ENCODE peak calls at places on chromosome 12, in four cellular contexts. R is WTC11, I is K562, T is HepG2. B is an unnamed sample.

GRCh38 chr12:13079440-13079906 is 24.0 kb downstream of the GSG1 start:
- DNase-seq in R (no peak), I (no peak), T (peak), B (no peak)

GRCh38 chr12:53973093-53974042 is at the start of gene HOXC11:
- DNase-seq in R (peak), I (no peak), T (no peak), B (no peak)

GRCh38 chr12:89969098-89969497 is 260.5 kb upstream of the ATP2B1 start:
- DNase-seq in R (no peak), I (no peak), T (no peak), B (no peak)

GRCh38 chr12:23204933-23205778 is 580.2 kb downstream of the ETNK1 start:
- DNase-seq in R (no peak), I (peak), T (peak), B (peak)

GRCh38 chr12:120711411-120711810 is 1.2 kb downstream of the UNC119B start:
- DNase-seq in R (no peak), I (no peak), T (no peak), B (no peak)

GRCh38 chr12:20486233-20486632 is 117.9 kb downstream of the PDE3A start:
- DNase-seq in R (no peak), I (no peak), T (no peak), B (no peak)

GRCh38 chr12:88063375-88063774 is 34.2 kb upstream of the C12orf50 start:
- DNase-seq in R (no peak), I (no peak), T (no peak), B (no peak)

GRCh38 chr12:105104762-105105161 is 2.8 kb upstream of the WASHC4 start:
- DNase-seq in R (no peak), I (no peak), T (no peak), B (no peak)

GRCh38 chr12:55820679-55821078 is 2.8 kb downstream of the ORMDL2 start:
- DNase-seq in R (no peak), I (peak), T (peak), B (no peak)

GRCh38 chr12:10392394-10392930 is 2.6 kb upstream of the KLRK1 start:
- DNase-seq in R (no peak), I (peak), T (no peak), B (peak)

GRCh38 chr12:43662736-43663135 is 95.9 kb downstream of the PUS7L start:
- DNase-seq in R (no peak), I (no peak), T (no peak), B (no peak)

GRCh38 chr12:71664411-71665108 is 459 bp downstream of the THAP2 start:
- DNase-seq in R (no peak), I (no peak), T (no peak), B (no peak)

GRCh38 chr12:40099423-40099853 is 6.4 kb downstream of the SLC2A13 start:
- DNase-seq in R (no peak), I (peak), T (peak), B (no peak)

GRCh38 chr12:122090759-122091535 is 12.4 kb downstream of the MLXIP start:
- DNase-seq in R (no peak), I (no peak), T (no peak), B (no peak)

GRCh38 chr12:49809369-49810158 is 18.6 kb downstream of the NCKAP5L start:
- DNase-seq in R (no peak), I (no peak), T (no peak), B (no peak)

GRCh38 chr12:67449591-67450052 is 180.5 kb downstream of the CAND1 start:
- DNase-seq in R (no peak), I (no peak), T (no peak), B (no peak)

GRCh38 chr12:12718853-12719252 is 1.7 kb downstream of the CDKN1B start:
- DNase-seq in R (no peak), I (no peak), T (no peak), B (no peak)

GRCh38 chr12:69511469-69511868 is 41.3 kb downstream of the FRS2 start:
- DNase-seq in R (no peak), I (no peak), T (no peak), B (no peak)

GRCh38 chr12:93766371-93766770 is 89.2 kb downstream of the CRADD start:
- DNase-seq in R (no peak), I (no peak), T (no peak), B (no peak)

GRCh38 chr12:76270657-76271358 is 77.4 kb downstream of the BBS10 start:
- DNase-seq in R (no peak), I (no peak), T (no peak), B (no peak)

GRCh38 chr12:11797317-11797913 is 147.9 kb downstream of the ETV6 start:
- DNase-seq in R (no peak), I (no peak), T (peak), B (no peak)

GRCh38 chr12:61894168-61894567 is 366.0 kb upstream of the USP15 start:
- DNase-seq in R (no peak), I (no peak), T (no peak), B (no peak)

GRCh38 chr12:60209521-60209920 is 613.7 kb downstream of the SLC16A7 start:
- DNase-seq in R (no peak), I (peak), T (no peak), B (no peak)
- TF ChIP-seq ELF4 in R (no peak), I (no peak), T (no peak), B (no peak)

GRCh38 chr12:14219156-14219555 is 146.3 kb upstream of the ATF7IP start:
- DNase-seq in R (no peak), I (no peak), T (no peak), B (no peak)

GRCh38 chr12:14211829-14212455 is 153.5 kb upstream of the ATF7IP start:
- DNase-seq in R (no peak), I (no peak), T (no peak), B (no peak)

GRCh38 chr12:14214495-14214894 is 151.0 kb upstream of the ATF7IP start:
- DNase-seq in R (no peak), I (no peak), T (no peak), B (no peak)

GRCh38 chr12:14213542-14213941 is 151.9 kb upstream of the ATF7IP start:
- DNase-seq in R (no peak), I (no peak), T (no peak), B (no peak)

DNA sequence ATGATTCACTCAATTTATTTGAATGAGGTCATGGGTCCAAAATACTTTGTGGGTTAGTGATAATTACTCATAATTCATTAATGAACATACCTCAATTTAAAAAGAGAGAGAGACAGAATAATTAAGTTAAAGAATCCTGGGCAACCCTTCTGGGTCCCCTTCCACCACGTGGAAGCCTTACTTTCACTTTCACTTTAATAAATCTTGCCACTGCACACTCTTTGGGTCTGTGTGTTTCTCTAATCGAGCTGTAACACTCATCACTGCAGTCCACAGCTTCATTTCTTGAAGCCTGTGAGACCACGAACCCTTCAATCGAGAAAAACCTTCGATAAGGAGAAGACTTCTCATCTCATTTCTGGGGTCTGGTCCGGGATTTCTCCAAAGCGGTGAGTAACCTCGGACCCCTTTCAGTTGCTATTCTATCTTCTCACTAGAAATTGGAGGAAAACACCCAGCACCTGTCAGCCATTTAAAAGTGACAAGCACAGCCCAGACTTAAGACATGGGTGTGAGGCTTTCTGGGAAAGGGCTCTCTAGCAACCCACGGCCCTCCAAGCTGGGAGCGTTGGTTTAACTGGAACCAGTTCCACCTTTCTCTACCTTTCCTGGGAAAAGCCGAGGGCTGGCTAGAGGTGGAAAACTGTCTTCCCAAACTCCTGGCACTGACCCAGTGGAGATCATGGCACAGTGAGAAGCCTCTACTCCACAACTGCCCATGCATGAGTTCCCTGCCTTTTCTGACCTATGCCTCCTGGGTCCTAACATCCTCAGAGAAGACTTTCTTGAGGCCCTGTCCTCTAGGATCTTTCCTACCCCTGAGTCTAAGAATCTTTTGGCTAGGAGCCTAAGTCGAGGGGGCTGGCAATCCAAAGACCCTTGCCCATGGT is 148.8 kb upstream of the ATF7IP start:
- DNase-seq in R (no peak), I (peak), T (no peak), B (no peak)
- TF ChIP-seq ELF4 in R (no peak), I (no peak), T (no peak), B (no peak)

DNA sequence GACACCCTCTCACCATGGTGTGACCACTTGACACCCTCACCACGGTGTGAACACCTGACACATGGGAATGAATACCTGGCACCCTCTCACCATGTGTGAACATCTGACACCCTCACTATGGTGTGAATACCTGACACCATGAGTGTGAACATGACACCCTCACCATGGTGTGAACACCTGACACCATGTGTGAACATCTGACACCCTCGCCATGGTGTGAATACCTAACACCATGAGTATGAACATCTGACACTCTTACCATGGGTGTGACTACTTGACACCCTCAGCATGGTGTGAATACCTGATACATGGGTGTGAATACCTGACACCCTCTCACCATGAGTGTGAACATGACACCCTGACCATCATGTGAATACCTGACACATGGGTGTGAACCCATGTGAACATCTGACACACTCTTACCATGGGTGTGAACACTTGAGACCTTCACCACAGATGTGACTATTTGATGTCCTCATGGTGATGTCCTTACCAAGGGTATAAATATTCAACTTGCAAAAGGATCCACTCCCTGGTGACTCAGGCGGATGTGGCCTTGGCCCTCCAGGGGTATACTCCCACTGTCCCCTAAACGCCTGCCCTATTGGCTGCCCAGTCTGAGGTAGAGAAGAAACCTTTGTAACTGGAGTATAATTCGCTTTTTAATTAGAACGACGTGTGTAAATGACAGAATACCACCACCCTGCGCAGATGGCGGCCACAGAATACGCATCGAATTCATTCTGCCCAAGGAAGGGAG is 29.1 kb downstream of the RFLNA start:
- DNase-seq in R (no peak), I (no peak), T (no peak), B (no peak)
- TF ChIP-seq ELF4 in R (no peak), I (no peak), T (no peak), B (no peak)

DNA sequence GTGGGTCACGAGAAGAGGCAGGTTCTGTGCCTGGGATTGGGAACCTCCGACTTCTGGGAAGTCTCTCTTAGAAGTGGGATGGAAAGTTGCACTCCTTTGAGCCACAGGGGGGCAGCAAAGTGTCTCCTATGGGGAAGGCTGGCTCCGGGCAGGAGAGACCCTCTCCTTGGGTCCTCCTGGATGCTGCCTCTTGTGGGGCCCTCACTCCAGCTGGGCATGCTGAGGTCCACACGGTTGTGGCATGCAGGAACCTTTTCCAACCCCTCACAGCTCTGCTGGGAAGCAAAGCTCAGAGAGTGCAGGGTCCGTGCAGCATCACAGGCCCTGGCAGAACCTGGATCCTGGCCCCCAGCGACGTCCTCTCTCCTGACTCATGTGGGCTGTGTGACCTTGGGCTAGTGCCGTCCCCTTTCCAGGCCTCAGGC is 17.4 kb downstream of the SDSL start:
- DNase-seq in R (peak), I (peak), T (peak), B (peak)
- TF ChIP-seq ELF4 in R (no peak), I (no peak), T (no peak), B (no peak)

GRCh38 chr12:31274520-31275300 is 51.2 kb downstream of the SINHCAF start:
- DNase-seq in R (no peak), I (no peak), T (no peak), B (no peak)
- TF ChIP-seq ELF4 in R (no peak), I (no peak), T (no peak), B (no peak)